ENCODE peak calls at places on chromosome 2, in ten cellular contexts. Y is pancreas; T is uterus; L is NCI-H2081; D is ovary; W is COR-L47; X is stimulated activated CD4-positive, alpha-beta T cell treated with anti-CD3 and anti-CD28 coated beads, Interleukin-2, amount 100 ng/mL, for 24 hours; B is OCI-LY7; I is nephron progenitor cell; V is small intestine. R is an unnamed sample.

GRCh38 chr2:142930835-142931398 is 53.5 kb downstream of the KYNU start:
- DNase-seq in Y (no peak), T (no peak), L (no peak), D (no peak), W (no peak), X (no peak), B (no peak), I (no peak), V (no peak), R (no peak)

GRCh38 chr2:136764397-136765255 is 719 bp upstream of the THSD7B start:
- DNase-seq in Y (peak; percentile 16), T (no peak), L (no peak), D (no peak), W (no peak), X (no peak), B (no peak), I (peak; percentile 39), V (no peak), R (peak; percentile 76)

GRCh38 chr2:50922506-50922905 is 109.4 kb downstream of the NRXN1 start:
- DNase-seq in Y (no peak), T (no peak), L (peak; percentile 54), D (no peak), W (peak; percentile 11), X (no peak), B (no peak), I (peak; percentile 23), V (no peak), R (no peak)

GRCh38 chr2:28490558-28490957 is 5.3 kb upstream of the PLB1 start:
- DNase-seq in Y (no peak), T (no peak), L (no peak), D (no peak), W (no peak), X (no peak), B (no peak), I (no peak), V (no peak), R (no peak)

GRCh38 chr2:228720895-228721294 is 539.4 kb upstream of the SPHKAP start:
- DNase-seq in Y (no peak), T (no peak), L (no peak), D (no peak), W (no peak), X (no peak), B (no peak), I (no peak), V (no peak), R (no peak)

GRCh38 chr2:152445791-152446201 is 110.8 kb downstream of the FMNL2 start:
- DNase-seq in Y (no peak), T (no peak), L (no peak), D (no peak), W (no peak), X (no peak), B (no peak), I (no peak), V (no peak), R (no peak)

GRCh38 chr2:27003857-27004256 is 28.9 kb upstream of the TMEM214 start:
- DNase-seq in Y (no peak), T (no peak), L (no peak), D (no peak), W (no peak), X (no peak), B (no peak), I (no peak), V (no peak), R (no peak)

GRCh38 chr2:23096905-23097602 is 287.9 kb upstream of the KLHL29 start:
- DNase-seq in Y (no peak), T (no peak), L (no peak), D (no peak), W (no peak), X (no peak), B (no peak), I (no peak), V (peak; percentile 13), R (no peak)

GRCh38 chr2:11100976-11101375 is 54.3 kb upstream of the SLC66A3 start:
- DNase-seq in Y (no peak), T (no peak), L (no peak), D (no peak), W (no peak), X (no peak), B (no peak), I (no peak), V (no peak), R (no peak)

GRCh38 chr2:193584001-193584400 is 1389.3 kb upstream of the TMEFF2 start:
- DNase-seq in Y (no peak), T (no peak), L (peak; percentile 71), D (no peak), W (peak; percentile 20), X (no peak), B (no peak), I (peak; percentile 33), V (peak; percentile 69), R (peak; percentile 39)

GRCh38 chr2:74715071-74715791 is 61.2 kb downstream of the SEMA4F start:
- DNase-seq in Y (peak; percentile 79), T (peak; percentile 71), L (peak; percentile 73), D (peak; percentile 89), W (peak; percentile 61), X (peak; percentile 85), B (peak; percentile 64), I (peak; percentile 92), V (peak; percentile 66), R (peak; percentile 87)

GRCh38 chr2:31234690-31235503 is 945 bp downstream of the EHD3 start:
- DNase-seq in Y (no peak), T (no peak), L (no peak), D (no peak), W (no peak), X (peak; percentile 14), B (no peak), I (no peak), V (no peak), R (no peak)

GRCh38 chr2:42089340-42089925 is 41.6 kb downstream of the PKDCC start:
- DNase-seq in Y (peak; percentile 36), T (peak; percentile 58), L (peak; percentile 24), D (peak; percentile 77), W (peak; percentile 22), X (peak; percentile 74), B (peak; percentile 71), I (peak; percentile 76), V (no peak), R (peak; percentile 84)

GRCh38 chr2:1713839-1714236 is 30.5 kb downstream of the PXDN start:
- DNase-seq in Y (no peak), T (no peak), L (no peak), D (no peak), W (no peak), X (no peak), B (no peak), I (no peak), V (no peak), R (peak; percentile 27)

GRCh38 chr2:43368483-43369385 is 142.3 kb upstream of the ZFP36L2 start:
- DNase-seq in Y (no peak), T (no peak), L (no peak), D (no peak), W (no peak), X (no peak), B (no peak), I (no peak), V (no peak), R (no peak)

GRCh38 chr2:18425186-18425585 is 135.3 kb downstream of the RDH14 start:
- DNase-seq in Y (no peak), T (no peak), L (no peak), D (no peak), W (no peak), X (no peak), B (no peak), I (no peak), V (no peak), R (no peak)

GRCh38 chr2:206996556-206997065 is 57.3 kb downstream of the CPO start:
- DNase-seq in Y (no peak), T (no peak), L (no peak), D (no peak), W (no peak), X (no peak), B (no peak), I (no peak), V (no peak), R (no peak)

GRCh38 chr2:113890253-113891235 is 655 bp downstream of the ACTR3 start:
- DNase-seq in Y (peak; percentile 68), T (peak; percentile 63), L (peak; percentile 56), D (peak; percentile 66), W (peak; percentile 23), X (peak; percentile 74), B (peak; percentile 80), I (peak; percentile 68), V (peak; percentile 72), R (peak; percentile 78)

GRCh38 chr2:85604568-85605339 is 2.3 kb upstream of the TMEM150A start:
- DNase-seq in Y (no peak), T (no peak), L (peak; percentile 5), D (no peak), W (no peak), X (no peak), B (no peak), I (no peak), V (no peak), R (peak; percentile 30)

GRCh38 chr2:190582761-190583506 is 48.4 kb upstream of the NEMP2 start:
- DNase-seq in Y (no peak), T (no peak), L (no peak), D (no peak), W (no peak), X (no peak), B (no peak), I (no peak), V (no peak), R (no peak)

GRCh38 chr2:28896906-28897305 is 2.4 kb downstream of the WDR43 start:
- DNase-seq in Y (no peak), T (no peak), L (no peak), D (no peak), W (no peak), X (no peak), B (no peak), I (no peak), V (peak; percentile 14), R (peak; percentile 17)

GRCh38 chr2:147026261-147026660 is 818.6 kb upstream of the ACVR2A start:
- DNase-seq in Y (no peak), T (no peak), L (no peak), D (no peak), W (no peak), X (no peak), B (no peak), I (no peak), V (no peak), R (no peak)

GRCh38 chr2:191521608-191522208 is 156.2 kb upstream of the NABP1 start:
- DNase-seq in Y (no peak), T (no peak), L (peak; percentile 31), D (no peak), W (no peak), X (no peak), B (peak; percentile 25), I (no peak), V (peak; percentile 53), R (no peak)

GRCh38 chr2:145197944-145198343 is 678.0 kb upstream of the ZEB2 start:
- DNase-seq in Y (no peak), T (no peak), L (peak; percentile 48), D (no peak), W (no peak), X (no peak), B (no peak), I (no peak), V (no peak), R (no peak)

GRCh38 chr2:33645861-33646260 is 46.8 kb upstream of the FAM98A start:
- DNase-seq in Y (no peak), T (no peak), L (no peak), D (no peak), W (no peak), X (no peak), B (no peak), I (no peak), V (no peak), R (no peak)

GRCh38 chr2:95402370-95403203 is at the start of gene FAHD2A:
- DNase-seq in Y (peak; percentile 98), T (peak; percentile 96), L (peak; percentile 91), D (peak; percentile 98), W (peak; percentile 88), X (peak; percentile 95), B (peak; percentile 94), I (peak; percentile 99), V (peak; percentile 97), R (peak; percentile 99)

GRCh38 chr2:71923887-71924533 is 223.7 kb downstream of the CYP26B1 start:
- DNase-seq in Y (no peak), T (peak; percentile 58), L (peak; percentile 57), D (peak; percentile 56), W (peak; percentile 68), X (peak; percentile 61), B (peak; percentile 69), I (peak; percentile 75), V (peak; percentile 82), R (peak; percentile 90)

GRCh38 chr2:133841905-133842304 is 273.6 kb upstream of the NCKAP5 start:
- DNase-seq in Y (no peak), T (no peak), L (no peak), D (no peak), W (no peak), X (no peak), B (no peak), I (no peak), V (no peak), R (no peak)